ENCODE peak calls at places on chromosomes 12 and 14, in six cellular contexts. I, J, Z, D, U and X are unnamed samples.

GRCh38 chr12:39503445-39503844 is 60.5 kb upstream of the KIF21A start:
- DNase-seq in I (peak; percentile 70), J (no peak), Z (no peak), D (no peak), U (peak; percentile 36), X (no peak)

GRCh38 chr14:104280085-104280901 is 141.9 kb downstream of the KIF26A start:
- DNase-seq in I (no peak), J (no peak), Z (peak; percentile 67), D (no peak), U (no peak), X (no peak)

GRCh38 chr14:29518335-29518734 is 409.3 kb downstream of the PRKD1 start:
- DNase-seq in I (peak; percentile 22), J (no peak), Z (no peak), D (no peak), U (no peak), X (no peak)

GRCh38 chr12:26281320-26281719 is 85.9 kb downstream of the SSPN start:
- DNase-seq in I (peak; percentile 77), J (no peak), Z (no peak), D (no peak), U (no peak), X (no peak)

GRCh38 chr12:9404469-9405260 is 196.5 kb upstream of the PZP start:
- DNase-seq in I (no peak), J (no peak), Z (no peak), D (no peak), U (no peak), X (no peak)

GRCh38 chr12:11545438-11546330 is 103.8 kb upstream of the ETV6 start:
- DNase-seq in I (peak; percentile 69), J (peak; percentile 80), Z (no peak), D (peak; percentile 17), U (no peak), X (peak; percentile 37)

GRCh38 chr12:29970501-29970900 is 186.8 kb upstream of the TMTC1 start:
- DNase-seq in I (no peak), J (no peak), Z (no peak), D (no peak), U (no peak), X (no peak)

GRCh38 chr12:95796225-95796981 is 5.8 kb upstream of the NTN4 start:
- DNase-seq in I (no peak), J (no peak), Z (no peak), D (peak; percentile 54), U (no peak), X (no peak)

GRCh38 chr12:6662602-6662905 is 365 bp downstream of the ING4 start:
- DNase-seq in I (no peak), J (no peak), Z (no peak), D (no peak), U (no peak), X (no peak)

GRCh38 chr12:41437578-41437977 is 249.5 kb downstream of the PDZRN4 start:
- DNase-seq in I (no peak), J (no peak), Z (no peak), D (no peak), U (no peak), X (no peak)